ENCODE peak calls at places on chromosome 12, in six cellular contexts. Y is hepatocyte, A is nucleus accumbens, W is HTR-8/SVneo, X is NCI-H1417 treated with DMSO at 0.1 percent for 48 hours, H is GM12892. S is an unnamed sample.

GRCh38 chr12:72267974-72268373 is 4.2 kb upstream of the TRHDE start:
- DNase-seq in Y (no peak), A (no peak), W (no peak), X (no peak), H (no peak), S (no peak)

GRCh38 chr12:121227294-121227693 is 17.4 kb downstream of the P2RX4 start:
- DNase-seq in Y (peak), A (no peak), W (no peak), X (peak), H (no peak), S (peak)

GRCh38 chr12:94571556-94571955 is 78.8 kb downstream of the TMCC3 start:
- DNase-seq in Y (peak), A (no peak), W (peak), X (no peak), H (no peak), S (no peak)

GRCh38 chr12:94998322-94998721 is 5.2 kb downstream of the NDUFA12 start:
- DNase-seq in Y (no peak), A (no peak), W (no peak), X (no peak), H (no peak), S (no peak)

GRCh38 chr12:68970951-68971350 is 38.0 kb upstream of the CPM start:
- DNase-seq in Y (no peak), A (no peak), W (no peak), X (no peak), H (no peak), S (no peak)

GRCh38 chr12:4049566-4050080 is 176.4 kb upstream of the PARP11 start:
- DNase-seq in Y (no peak), A (no peak), W (no peak), X (no peak), H (no peak), S (no peak)

GRCh38 chr12:79407671-79408622 is 282.8 kb downstream of the PAWR start:
- DNase-seq in Y (peak), A (no peak), W (peak), X (no peak), H (no peak), S (peak)

GRCh38 chr12:113965951-113966797 is at the start of gene RBM19:
- DNase-seq in Y (peak), A (peak), W (peak), X (peak), H (peak), S (peak)

GRCh38 chr12:116502989-116503496 is 56.1 kb upstream of the MAP1LC3B2 start:
- DNase-seq in Y (peak), A (no peak), W (no peak), X (no peak), H (no peak), S (no peak)

S was measured in GM10248.